ENCODE peak calls at places on chromosomes 3 and 15, in eight cellular contexts. One of them, this sample, is unnamed.

GRCh38 chr15:77414781-77415442 is 5.0 kb downstream of the PEAK1 start:
- DNase-seq in activated naive CD4-positive, alpha-beta T cell treated with Interleukin-2 at 50 U/mL for 16 hours: no peak
- DNase-seq in NCI-H1092 treated with DMSO at 0.1 percent for 48 hours: no peak
- DNase-seq in endothelial cell of umbilical vein: no peak
- DNase-seq in A673: no peak
- DNase-seq in activated effector memory CD4-positive, alpha-beta T cell treated with anti-CD3 and anti-CD28 coated beads, Interleukin-2, amount 50 U/mL, for 16 hours: no peak
- DNase-seq in GM23338: no peak
- DNase-seq in colonic mucosa: no peak
- DNase-seq in this sample: no peak

GRCh38 chr3:127652246-127652995 is 20.3 kb upstream of the ABTB1 start:
- DNase-seq in GM23338: peak; percentile 91
- DNase-seq in colonic mucosa: no peak
- DNase-seq in activated effector memory CD4-positive, alpha-beta T cell treated with anti-CD3 and anti-CD28 coated beads, Interleukin-2, amount 50 U/mL, for 16 hours: peak; percentile 72
- DNase-seq in activated naive CD4-positive, alpha-beta T cell treated with Interleukin-2 at 50 U/mL for 16 hours: peak; percentile 28
- DNase-seq in NCI-H1092 treated with DMSO at 0.1 percent for 48 hours: peak; percentile 37
- DNase-seq in A673: peak; percentile 73
- DNase-seq in endothelial cell of umbilical vein: peak; percentile 57
- DNase-seq in this sample: peak; percentile 76

GRCh38 chr15:40252438-40253178 is 13.7 kb downstream of the PAK6 start:
- DNase-seq in GM23338: peak; percentile 84
- DNase-seq in endothelial cell of umbilical vein: peak; percentile 19
- DNase-seq in A673: peak; percentile 33
- DNase-seq in colonic mucosa: peak; percentile 73
- DNase-seq in activated effector memory CD4-positive, alpha-beta T cell treated with anti-CD3 and anti-CD28 coated beads, Interleukin-2, amount 50 U/mL, for 16 hours: no peak
- DNase-seq in activated naive CD4-positive, alpha-beta T cell treated with Interleukin-2 at 50 U/mL for 16 hours: peak; percentile 8
- DNase-seq in NCI-H1092 treated with DMSO at 0.1 percent for 48 hours: peak; percentile 13
- DNase-seq in this sample: no peak

GRCh38 chr3:23751485-23751811 is 54.3 kb upstream of the UBE2E1 start:
- DNase-seq in NCI-H1092 treated with DMSO at 0.1 percent for 48 hours: no peak
- DNase-seq in A673: no peak
- DNase-seq in activated effector memory CD4-positive, alpha-beta T cell treated with anti-CD3 and anti-CD28 coated beads, Interleukin-2, amount 50 U/mL, for 16 hours: no peak
- DNase-seq in GM23338: peak; percentile 94
- DNase-seq in endothelial cell of umbilical vein: peak; percentile 46
- DNase-seq in colonic mucosa: no peak
- DNase-seq in activated naive CD4-positive, alpha-beta T cell treated with Interleukin-2 at 50 U/mL for 16 hours: no peak
- DNase-seq in this sample: peak; percentile 59

GRCh38 chr3:160448845-160449659 is 534 bp downstream of the TRIM59 start:
- DNase-seq in activated naive CD4-positive, alpha-beta T cell treated with Interleukin-2 at 50 U/mL for 16 hours: no peak
- DNase-seq in A673: peak; percentile 26
- DNase-seq in colonic mucosa: no peak
- DNase-seq in activated effector memory CD4-positive, alpha-beta T cell treated with anti-CD3 and anti-CD28 coated beads, Interleukin-2, amount 50 U/mL, for 16 hours: no peak
- DNase-seq in NCI-H1092 treated with DMSO at 0.1 percent for 48 hours: peak; percentile 29
- DNase-seq in endothelial cell of umbilical vein: no peak
- DNase-seq in GM23338: no peak
- DNase-seq in this sample: no peak

GRCh38 chr3:197714251-197714650 is 22.5 kb downstream of the RUBCN start:
- DNase-seq in activated naive CD4-positive, alpha-beta T cell treated with Interleukin-2 at 50 U/mL for 16 hours: no peak
- DNase-seq in NCI-H1092 treated with DMSO at 0.1 percent for 48 hours: no peak
- DNase-seq in activated effector memory CD4-positive, alpha-beta T cell treated with anti-CD3 and anti-CD28 coated beads, Interleukin-2, amount 50 U/mL, for 16 hours: no peak
- DNase-seq in endothelial cell of umbilical vein: no peak
- DNase-seq in A673: no peak
- DNase-seq in GM23338: no peak
- DNase-seq in colonic mucosa: no peak
- DNase-seq in this sample: no peak

GRCh38 chr3:5391226-5391625 is 203.7 kb downstream of the EDEM1 start:
- DNase-seq in activated effector memory CD4-positive, alpha-beta T cell treated with anti-CD3 and anti-CD28 coated beads, Interleukin-2, amount 50 U/mL, for 16 hours: no peak
- DNase-seq in GM23338: no peak
- DNase-seq in endothelial cell of umbilical vein: no peak
- DNase-seq in activated naive CD4-positive, alpha-beta T cell treated with Interleukin-2 at 50 U/mL for 16 hours: no peak
- DNase-seq in colonic mucosa: no peak
- DNase-seq in A673: no peak
- DNase-seq in NCI-H1092 treated with DMSO at 0.1 percent for 48 hours: no peak
- DNase-seq in this sample: no peak

GRCh38 chr15:77541421-77542181 is 91.1 kb downstream of the LINGO1 start:
- DNase-seq in A673: no peak
- DNase-seq in colonic mucosa: no peak
- DNase-seq in NCI-H1092 treated with DMSO at 0.1 percent for 48 hours: no peak
- DNase-seq in GM23338: peak; percentile 61
- DNase-seq in activated naive CD4-positive, alpha-beta T cell treated with Interleukin-2 at 50 U/mL for 16 hours: no peak
- DNase-seq in endothelial cell of umbilical vein: no peak
- DNase-seq in activated effector memory CD4-positive, alpha-beta T cell treated with anti-CD3 and anti-CD28 coated beads, Interleukin-2, amount 50 U/mL, for 16 hours: no peak
- DNase-seq in this sample: peak; percentile 71

GRCh38 chr3:150742679-150743078 is 20.3 kb downstream of the SIAH2 start:
- DNase-seq in colonic mucosa: no peak
- DNase-seq in activated naive CD4-positive, alpha-beta T cell treated with Interleukin-2 at 50 U/mL for 16 hours: no peak
- DNase-seq in activated effector memory CD4-positive, alpha-beta T cell treated with anti-CD3 and anti-CD28 coated beads, Interleukin-2, amount 50 U/mL, for 16 hours: no peak
- DNase-seq in GM23338: no peak
- DNase-seq in NCI-H1092 treated with DMSO at 0.1 percent for 48 hours: no peak
- DNase-seq in endothelial cell of umbilical vein: no peak
- DNase-seq in A673: peak; percentile 71
- DNase-seq in this sample: no peak

GRCh38 chr3:194139977-194140351 is 4.0 kb downstream of the HES1 start:
- DNase-seq in activated naive CD4-positive, alpha-beta T cell treated with Interleukin-2 at 50 U/mL for 16 hours: no peak
- DNase-seq in colonic mucosa: no peak
- DNase-seq in activated effector memory CD4-positive, alpha-beta T cell treated with anti-CD3 and anti-CD28 coated beads, Interleukin-2, amount 50 U/mL, for 16 hours: no peak
- DNase-seq in A673: peak; percentile 60
- DNase-seq in endothelial cell of umbilical vein: no peak
- DNase-seq in NCI-H1092 treated with DMSO at 0.1 percent for 48 hours: no peak
- DNase-seq in GM23338: no peak
- DNase-seq in this sample: no peak

GRCh38 chr3:1380926-1381646 is 288.3 kb downstream of the CNTN6 start:
- DNase-seq in NCI-H1092 treated with DMSO at 0.1 percent for 48 hours: no peak
- DNase-seq in GM23338: no peak
- DNase-seq in A673: no peak
- DNase-seq in activated naive CD4-positive, alpha-beta T cell treated with Interleukin-2 at 50 U/mL for 16 hours: no peak
- DNase-seq in activated effector memory CD4-positive, alpha-beta T cell treated with anti-CD3 and anti-CD28 coated beads, Interleukin-2, amount 50 U/mL, for 16 hours: no peak
- DNase-seq in colonic mucosa: no peak
- DNase-seq in endothelial cell of umbilical vein: no peak
- DNase-seq in this sample: no peak

GRCh38 chr15:31365655-31366127 is 39.1 kb downstream of the KLF13 start:
- DNase-seq in activated naive CD4-positive, alpha-beta T cell treated with Interleukin-2 at 50 U/mL for 16 hours: peak; percentile 82
- DNase-seq in NCI-H1092 treated with DMSO at 0.1 percent for 48 hours: no peak
- DNase-seq in A673: peak; percentile 89
- DNase-seq in activated effector memory CD4-positive, alpha-beta T cell treated with anti-CD3 and anti-CD28 coated beads, Interleukin-2, amount 50 U/mL, for 16 hours: peak; percentile 91
- DNase-seq in GM23338: peak; percentile 92
- DNase-seq in colonic mucosa: peak; percentile 90
- DNase-seq in endothelial cell of umbilical vein: no peak
- DNase-seq in this sample: peak; percentile 81

GRCh38 chr15:91776104-91776503 is 77.4 kb upstream of the SLCO3A1 start:
- DNase-seq in activated naive CD4-positive, alpha-beta T cell treated with Interleukin-2 at 50 U/mL for 16 hours: no peak
- DNase-seq in NCI-H1092 treated with DMSO at 0.1 percent for 48 hours: no peak
- DNase-seq in A673: no peak
- DNase-seq in endothelial cell of umbilical vein: no peak
- DNase-seq in activated effector memory CD4-positive, alpha-beta T cell treated with anti-CD3 and anti-CD28 coated beads, Interleukin-2, amount 50 U/mL, for 16 hours: no peak
- DNase-seq in GM23338: no peak
- DNase-seq in colonic mucosa: no peak
- DNase-seq in this sample: no peak

GRCh38 chr3:177195941-177196472 is 1.3 kb downstream of the TBL1XR1 start:
- DNase-seq in NCI-H1092 treated with DMSO at 0.1 percent for 48 hours: peak; percentile 64
- DNase-seq in endothelial cell of umbilical vein: peak; percentile 48
- DNase-seq in GM23338: no peak
- DNase-seq in activated naive CD4-positive, alpha-beta T cell treated with Interleukin-2 at 50 U/mL for 16 hours: no peak
- DNase-seq in A673: peak; percentile 45
- DNase-seq in colonic mucosa: peak; percentile 58
- DNase-seq in activated effector memory CD4-positive, alpha-beta T cell treated with anti-CD3 and anti-CD28 coated beads, Interleukin-2, amount 50 U/mL, for 16 hours: no peak
- DNase-seq in this sample: no peak

GRCh38 chr3:97720417-97720816 is 44.1 kb upstream of the ARL6 start:
- DNase-seq in activated naive CD4-positive, alpha-beta T cell treated with Interleukin-2 at 50 U/mL for 16 hours: no peak
- DNase-seq in NCI-H1092 treated with DMSO at 0.1 percent for 48 hours: peak; percentile 44
- DNase-seq in GM23338: no peak
- DNase-seq in A673: no peak
- DNase-seq in colonic mucosa: no peak
- DNase-seq in endothelial cell of umbilical vein: no peak
- DNase-seq in activated effector memory CD4-positive, alpha-beta T cell treated with anti-CD3 and anti-CD28 coated beads, Interleukin-2, amount 50 U/mL, for 16 hours: no peak
- DNase-seq in this sample: no peak

GRCh38 chr3:25587094-25587493 is 77.6 kb downstream of the TOP2B start:
- DNase-seq in A673: no peak
- DNase-seq in activated effector memory CD4-positive, alpha-beta T cell treated with anti-CD3 and anti-CD28 coated beads, Interleukin-2, amount 50 U/mL, for 16 hours: no peak
- DNase-seq in colonic mucosa: no peak
- DNase-seq in endothelial cell of umbilical vein: no peak
- DNase-seq in activated naive CD4-positive, alpha-beta T cell treated with Interleukin-2 at 50 U/mL for 16 hours: no peak
- DNase-seq in NCI-H1092 treated with DMSO at 0.1 percent for 48 hours: no peak
- DNase-seq in GM23338: no peak
- DNase-seq in this sample: no peak